ENCODE peak calls at places on chromosomes 2 and 18, in four cellular contexts. One of them, this sample, is unnamed.

GRCh38 chr2:233047206-233047605 is 12.9 kb upstream of the INPP5D start:
- DNase-seq in GM12892: no peak
- DNase-seq in Calu3: no peak
- DNase-seq in adrenal gland: no peak
- DNase-seq in this sample: no peak

GRCh38 chr2:26463252-26464207 is 14.4 kb downstream of the OTOF start:
- DNase-seq in adrenal gland: no peak
- DNase-seq in Calu3: no peak
- DNase-seq in GM12892: no peak
- DNase-seq in this sample: peak

GRCh38 chr2:223925106-223925505 is 20.0 kb downstream of the WDFY1 start:
- DNase-seq in Calu3: no peak
- DNase-seq in adrenal gland: no peak
- DNase-seq in GM12892: no peak
- DNase-seq in this sample: no peak

GRCh38 chr2:41962912-41963652 is 84.7 kb upstream of the PKDCC start:
- DNase-seq in Calu3: no peak
- DNase-seq in GM12892: no peak
- DNase-seq in adrenal gland: no peak
- DNase-seq in this sample: no peak

GRCh38 chr18:51510020-51510419 is 312.5 kb upstream of the MEX3C start:
- DNase-seq in GM12892: no peak
- DNase-seq in Calu3: no peak
- DNase-seq in adrenal gland: no peak
- DNase-seq in this sample: no peak

GRCh38 chr2:218961651-218962570 is 2.4 kb downstream of the CDK5R2 start:
- DNase-seq in Calu3: no peak
- DNase-seq in adrenal gland: peak
- DNase-seq in GM12892: no peak
- DNase-seq in this sample: no peak

GRCh38 chr2:161965994-161966393 is 108.0 kb downstream of the DPP4 start:
- DNase-seq in Calu3: no peak
- DNase-seq in GM12892: no peak
- DNase-seq in adrenal gland: no peak
- DNase-seq in this sample: no peak

GRCh38 chr18:58207520-58208152 is 163.6 kb downstream of the NEDD4L start:
- DNase-seq in Calu3: no peak
- DNase-seq in adrenal gland: peak
- DNase-seq in GM12892: no peak
- DNase-seq in this sample: no peak

GRCh38 chr2:120556908-120557307 is 178.8 kb upstream of the GLI2 start:
- DNase-seq in Calu3: no peak
- DNase-seq in GM12892: no peak
- DNase-seq in adrenal gland: no peak
- DNase-seq in this sample: no peak

GRCh38 chr2:166727105-166727504 is 161.2 kb upstream of the XIRP2 start:
- DNase-seq in adrenal gland: no peak
- DNase-seq in GM12892: no peak
- DNase-seq in Calu3: no peak
- DNase-seq in this sample: no peak

This sample was measured in HepG2.